ENCODE peak calls at places on chromosomes 11 and 22, in ten cellular contexts. S is ovary, A is suprapubic skin, P is HepG2, O is A549, J is tibial nerve, M is transverse colon, L is SK-N-SH, F is stomach, Y is GM12878. R is an unnamed sample.

GRCh38 chr11:12769834-12770345 is 95.7 kb downstream of the TEAD1 start:
- DNase-seq in S (no peak), A (no peak), P (no peak), O (peak), J (no peak), M (no peak), L (no peak), F (no peak), Y (no peak), R (no peak)

GRCh38 chr11:45900916-45901617 is 6.0 kb downstream of the FREY1 start:
- DNase-seq in S (peak), A (no peak), P (no peak), O (no peak), J (no peak), M (no peak), L (peak), F (no peak), Y (no peak), R (no peak)

GRCh38 chr11:119093951-119094815 is 7.5 kb downstream of the DPAGT1 start:
- DNase-seq in S (peak), A (no peak), P (no peak), O (no peak), J (peak), M (peak), L (peak), F (peak), Y (no peak), R (no peak)

GRCh38 chr11:119369035-119369925 is 12.2 kb downstream of the USP2 start:
- DNase-seq in S (no peak), A (no peak), P (peak), O (no peak), J (no peak), M (peak), L (peak), F (no peak), Y (no peak), R (no peak)

GRCh38 chr11:11612439-11612838 is 9.4 kb downstream of the GALNT18 start:
- DNase-seq in S (no peak), A (no peak), P (no peak), O (no peak), J (no peak), M (no peak), L (no peak), F (no peak), Y (no peak), R (peak)

GRCh38 chr11:61611309-61611708 is 30.4 kb upstream of the SYT7 start:
- DNase-seq in S (no peak), A (no peak), P (no peak), O (no peak), J (no peak), M (no peak), L (no peak), F (no peak), Y (no peak), R (no peak)

GRCh38 chr11:66144000-66144678 is 74.1 kb downstream of the PACS1 start:
- DNase-seq in S (no peak), A (no peak), P (no peak), O (no peak), J (no peak), M (no peak), L (no peak), F (no peak), Y (no peak), R (no peak)

GRCh38 chr11:44950625-44951472 is at the start of gene TP53I11:
- DNase-seq in S (peak), A (peak), P (no peak), O (peak), J (peak), M (peak), L (peak), F (peak), Y (no peak), R (no peak)

GRCh38 chr22:36873614-36874308 is 13.0 kb downstream of the NCF4 start:
- DNase-seq in S (no peak), A (no peak), P (peak), O (peak), J (no peak), M (peak), L (peak), F (peak), Y (peak), R (no peak)

GRCh38 chr11:21411597-21411996 is 742.2 kb downstream of the NELL1 start:
- DNase-seq in S (no peak), A (no peak), P (no peak), O (no peak), J (no peak), M (no peak), L (no peak), F (no peak), Y (no peak), R (no peak)

GRCh38 chr22:38957046-38957770 is at the start of gene APOBEC3A:
- DNase-seq in S (no peak), A (no peak), P (no peak), O (peak), J (no peak), M (peak), L (no peak), F (peak), Y (no peak), R (no peak)

GRCh38 chr11:47083913-47084312 is 92.8 kb downstream of the ARFGAP2 start:
- DNase-seq in S (no peak), A (no peak), P (no peak), O (peak), J (no peak), M (no peak), L (no peak), F (no peak), Y (peak), R (no peak)

GRCh38 chr11:2097998-2098690 is 41.0 kb downstream of the IGF2 start:
- DNase-seq in S (no peak), A (no peak), P (no peak), O (no peak), J (no peak), M (no peak), L (no peak), F (no peak), Y (no peak), R (no peak)

GRCh38 chr22:43389227-43389836 is 22.5 kb upstream of the MPPED1 start:
- DNase-seq in S (no peak), A (no peak), P (peak), O (no peak), J (no peak), M (no peak), L (no peak), F (no peak), Y (no peak), R (no peak)

GRCh38 chr11:35398881-35399280 is 20.5 kb downstream of the SLC1A2 start:
- DNase-seq in S (no peak), A (no peak), P (no peak), O (no peak), J (no peak), M (no peak), L (no peak), F (no peak), Y (no peak), R (peak)

GRCh38 chr11:68439355-68440065 is 21.0 kb upstream of the PPP6R3 start:
- DNase-seq in S (peak), A (no peak), P (no peak), O (no peak), J (no peak), M (no peak), L (no peak), F (no peak), Y (no peak), R (no peak)

GRCh38 chr11:71774603-71775222 is 58.3 kb upstream of the DEFB108B start:
- DNase-seq in S (no peak), A (no peak), P (no peak), O (no peak), J (no peak), M (no peak), L (no peak), F (no peak), Y (no peak), R (no peak)

GRCh38 chr11:110968348-110969062 is 256.3 kb upstream of the ARHGAP20 start:
- DNase-seq in S (no peak), A (no peak), P (no peak), O (no peak), J (no peak), M (no peak), L (no peak), F (no peak), Y (no peak), R (no peak)

GRCh38 chr22:44667829-44668189 is 34.2 kb upstream of the PRR5 start:
- DNase-seq in S (peak), A (no peak), P (no peak), O (no peak), J (no peak), M (peak), L (no peak), F (no peak), Y (no peak), R (no peak)

GRCh38 chr22:20437253-20438065 is at the start of gene SCARF2:
- DNase-seq in S (peak), A (no peak), P (no peak), O (no peak), J (no peak), M (peak), L (peak), F (no peak), Y (no peak), R (no peak)

GRCh38 chr11:14506532-14506931 is 6.9 kb upstream of the COPB1 start:
- DNase-seq in S (no peak), A (no peak), P (no peak), O (no peak), J (no peak), M (no peak), L (no peak), F (no peak), Y (no peak), R (no peak)

GRCh38 chr22:46454910-46455269 is 82.5 kb downstream of the CELSR1 start:
- DNase-seq in S (no peak), A (no peak), P (no peak), O (peak), J (no peak), M (no peak), L (no peak), F (no peak), Y (no peak), R (no peak)

GRCh38 chr11:118715837-118716260 is 36.4 kb upstream of the TREH start:
- DNase-seq in S (no peak), A (no peak), P (no peak), O (no peak), J (no peak), M (no peak), L (no peak), F (no peak), Y (no peak), R (no peak)

GRCh38 chr11:26842458-26842841 is 120.6 kb upstream of the SLC5A12 start:
- DNase-seq in S (no peak), A (no peak), P (no peak), O (no peak), J (no peak), M (no peak), L (no peak), F (no peak), Y (no peak), R (no peak)
- H3K27ac ChIP-seq in S (no peak), A (peak), P (no peak), O (no peak), J (peak), M (peak), L (peak), F (peak), Y (no peak), R (peak)

DNA sequence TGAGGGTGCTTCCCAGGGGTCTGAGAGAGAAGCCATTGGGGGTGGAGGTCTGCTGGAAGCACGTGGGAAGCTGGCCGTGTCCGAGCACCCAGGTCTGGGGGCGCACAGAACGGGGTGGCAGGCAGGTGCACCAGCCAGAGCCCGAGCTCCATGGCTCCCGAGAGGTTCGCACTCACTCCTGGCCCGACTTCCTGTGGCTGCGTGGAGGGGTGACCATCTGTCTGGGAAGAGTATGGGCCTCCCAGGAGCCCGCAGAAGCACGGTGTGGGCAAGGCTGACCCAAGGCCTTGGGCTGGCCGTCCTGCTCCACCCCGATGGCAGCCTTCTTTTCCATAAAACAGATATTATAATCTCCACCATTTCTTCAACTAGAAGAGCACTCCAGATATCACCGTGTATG is 256.0 kb upstream of the B3GAT1 start:
- DNase-seq in S (no peak), A (peak), P (no peak), O (no peak), J (no peak), M (no peak), L (no peak), F (peak), Y (no peak), R (peak)
- TF ChIP-seq EP300 in S (no peak), A (no peak), P (no peak), O (no peak), J (no peak), M (no peak), L (no peak), F (no peak), Y (no peak), R (no peak)

GRCh38 chr11:64304316-64305072 is 830 bp upstream of the ESRRA start:
- DNase-seq in S (peak), A (peak), P (peak), O (peak), J (peak), M (peak), L (peak), F (peak), Y (peak), R (peak)
- H3K27ac ChIP-seq in S (peak), A (peak), P (peak), O (peak), J (peak), M (peak), L (peak), F (peak), Y (peak), R (peak)

GRCh38 chr11:117191680-117192400 is 7.3 kb upstream of the TAGLN start:
- DNase-seq in S (no peak), A (no peak), P (no peak), O (no peak), J (no peak), M (no peak), L (no peak), F (no peak), Y (no peak), R (no peak)
- TF ChIP-seq EP300 in S (no peak), A (no peak), P (no peak), O (no peak), J (no peak), M (no peak), L (no peak), F (no peak), Y (no peak), R (no peak)

GRCh38 chr22:22178566-22178965 is 66.0 kb upstream of the VPREB1 start:
- DNase-seq in S (no peak), A (no peak), P (no peak), O (no peak), J (no peak), M (no peak), L (no peak), F (no peak), Y (no peak), R (no peak)
- H3K27ac ChIP-seq in S (no peak), A (no peak), P (no peak), O (no peak), J (no peak), M (no peak), L (no peak), F (no peak), Y (no peak), R (no peak)

DNA sequence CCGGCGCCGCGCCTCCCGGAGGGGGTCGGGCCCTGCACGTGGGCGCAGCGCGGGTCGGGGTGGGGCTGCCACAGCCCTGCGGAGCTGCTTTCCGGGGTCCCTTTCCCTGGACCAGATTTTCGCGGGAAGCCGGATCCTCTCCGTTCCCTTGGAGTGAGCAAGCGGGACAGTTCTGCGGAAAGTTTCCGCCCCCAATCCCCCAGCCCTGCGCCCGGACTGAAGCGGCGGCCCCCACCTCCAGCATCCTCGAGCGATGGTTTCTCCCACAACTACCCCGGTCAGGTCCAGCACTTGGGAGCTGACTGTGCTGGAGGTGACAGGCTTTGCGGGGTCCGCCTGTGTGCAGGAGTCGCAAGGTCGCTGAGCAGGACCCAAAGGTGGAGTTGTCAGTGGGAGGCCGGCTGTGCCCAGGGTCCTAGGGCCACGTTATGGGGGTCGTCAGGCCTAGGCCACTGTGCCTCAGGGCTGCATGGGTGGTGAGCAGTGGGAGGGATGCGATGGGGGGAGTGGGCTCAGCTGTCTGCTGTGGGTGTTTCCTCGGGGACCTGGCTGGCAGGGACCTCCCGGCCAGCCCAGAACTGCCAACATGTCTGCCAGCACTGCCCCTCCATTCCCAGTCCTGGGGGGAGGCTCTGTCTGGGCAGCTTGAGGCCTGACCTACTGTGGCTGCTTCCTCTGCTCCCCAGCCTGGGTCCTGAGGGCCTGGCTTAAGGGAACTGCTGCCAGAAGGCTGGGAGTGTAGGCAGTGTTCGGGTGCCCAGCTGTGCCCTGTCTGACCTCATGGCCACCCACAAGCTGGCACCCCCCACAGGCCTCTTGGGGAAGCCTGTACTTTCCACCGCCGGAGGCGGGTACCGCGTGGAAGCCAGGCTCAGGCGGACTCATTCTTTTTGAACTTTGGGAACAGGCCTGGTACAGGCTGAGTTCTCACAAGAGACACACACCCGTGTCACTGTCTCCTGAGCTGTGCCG is 726 bp downstream of the ST3GAL4 start:
- DNase-seq in S (peak), A (peak), P (peak), O (no peak), J (no peak), M (no peak), L (peak), F (no peak), Y (no peak), R (no peak)
- TF ChIP-seq EP300 in S (no peak), A (no peak), P (no peak), O (no peak), J (no peak), M (no peak), L (no peak), F (no peak), Y (no peak), R (no peak)

GRCh38 chr11:77175869-77176539 is 48.0 kb downstream of the MYO7A start:
- DNase-seq in S (no peak), A (no peak), P (no peak), O (no peak), J (no peak), M (no peak), L (no peak), F (no peak), Y (no peak), R (no peak)

GRCh38 chr11:77176996-77177395 is 49.0 kb downstream of the MYO7A start:
- DNase-seq in S (no peak), A (no peak), P (no peak), O (no peak), J (no peak), M (no peak), L (no peak), F (no peak), Y (no peak), R (no peak)

GRCh38 chr11:77173494-77173893 is 45.4 kb downstream of the MYO7A start:
- DNase-seq in S (no peak), A (no peak), P (peak), O (no peak), J (no peak), M (no peak), L (no peak), F (no peak), Y (no peak), R (no peak)

GRCh38 chr11:77174559-77174958 is 46.5 kb downstream of the MYO7A start:
- DNase-seq in S (no peak), A (no peak), P (no peak), O (no peak), J (no peak), M (no peak), L (no peak), F (no peak), Y (no peak), R (no peak)

GRCh38 chr11:77175021-77175842 is 47.2 kb downstream of the MYO7A start:
- DNase-seq in S (no peak), A (no peak), P (no peak), O (no peak), J (no peak), M (no peak), L (no peak), F (no peak), Y (no peak), R (no peak)
- H3K27ac ChIP-seq in S (no peak), A (no peak), P (no peak), O (no peak), J (no peak), M (no peak), L (no peak), F (no peak), Y (no peak), R (no peak)

R was measured in esophagus muscularis mucosa.